ENCODE peak calls at places on chromosomes 6 and 20, in seven cellular contexts. Z is SJSA1; G is astrocyte of the spinal cord; W is PC-9; X is IMR-90; O is effector memory CD4-positive, alpha-beta T cell; N is naive thymus-derived CD4-positive, alpha-beta T cell. K is an unnamed sample.

GRCh38 chr6:151701820-151702562 is 105.5 kb upstream of the ESR1 start:
- DNase-seq in O (no peak), N (no peak), W (no peak), X (no peak), G (no peak), Z (no peak), K (no peak)

GRCh38 chr6:14038636-14039035 is 78.9 kb upstream of the CD83 start:
- DNase-seq in G (peak), Z (no peak), W (no peak), X (peak), O (no peak), N (no peak), K (no peak)

GRCh38 chr6:47405273-47405672 is 72.3 kb upstream of the CD2AP start:
- DNase-seq in W (peak), O (no peak), Z (no peak), G (no peak), X (no peak), N (no peak), K (no peak)

GRCh38 chr20:14569631-14570030 is 232.2 kb upstream of the FLRT3 start:
- DNase-seq in Z (no peak), G (no peak), O (no peak), W (no peak), X (no peak), N (no peak), K (no peak)

GRCh38 chr20:35502352-35502751 is 27.1 kb downstream of the C20orf173 start:
- DNase-seq in G (no peak), N (no peak), W (no peak), Z (no peak), O (no peak), X (no peak), K (no peak)

GRCh38 chr6:146200136-146200708 is 171.4 kb downstream of the GRM1 start:
- DNase-seq in N (no peak), X (no peak), O (no peak), Z (no peak), W (no peak), G (peak), K (no peak)

GRCh38 chr6:122838060-122838780 is 49.2 kb downstream of the SMPDL3A start:
- DNase-seq in W (no peak), X (peak), N (no peak), G (peak), O (no peak), Z (no peak), K (no peak)

GRCh38 chr20:33181482-33182093 is 13.6 kb downstream of the BPIFA2 start:
- DNase-seq in X (no peak), Z (no peak), N (no peak), O (no peak), W (no peak), G (no peak), K (no peak)

GRCh38 chr20:64063389-64064144 is 569 bp downstream of the TCEA2 start:
- DNase-seq in O (no peak), G (no peak), Z (no peak), N (no peak), W (no peak), X (no peak), K (no peak)

GRCh38 chr6:138078491-138078890 is 28.7 kb downstream of the PERP start:
- DNase-seq in W (no peak), Z (no peak), O (no peak), X (no peak), N (no peak), G (no peak), K (no peak)

GRCh38 chr6:137589067-137589848 is 95.1 kb upstream of the OLIG3 start:
- DNase-seq in G (peak), X (peak), O (peak), W (peak), N (peak), Z (peak), K (peak)

GRCh38 chr6:116173928-116174327 is 48.0 kb upstream of the COL10A1 start:
- DNase-seq in N (no peak), G (no peak), O (no peak), W (no peak), Z (no peak), X (no peak), K (no peak)

GRCh38 chr20:53611449-53611894 is 17.8 kb upstream of the ZNF217 start:
- DNase-seq in O (no peak), G (peak), X (peak), N (no peak), Z (peak), W (peak), K (peak)

GRCh38 chr6:22892452-22892851 is 323.1 kb downstream of the HDGFL1 start:
- DNase-seq in X (peak), W (peak), N (no peak), G (peak), Z (peak), O (no peak), K (peak)

GRCh38 chr20:46914789-46915359 is 20.2 kb downstream of the EYA2 start:
- DNase-seq in G (no peak), N (no peak), W (no peak), Z (no peak), X (peak), O (no peak), K (no peak)

GRCh38 chr20:61252601-61253263 is 671 bp downstream of the CDH4 start:
- DNase-seq in Z (no peak), X (peak), O (no peak), N (no peak), G (peak), W (no peak), K (no peak)
- H3K4me3 ChIP-seq in Z (peak), X (peak), O (no peak), N (no peak), G (peak), W (no peak), K (peak)

DNA sequence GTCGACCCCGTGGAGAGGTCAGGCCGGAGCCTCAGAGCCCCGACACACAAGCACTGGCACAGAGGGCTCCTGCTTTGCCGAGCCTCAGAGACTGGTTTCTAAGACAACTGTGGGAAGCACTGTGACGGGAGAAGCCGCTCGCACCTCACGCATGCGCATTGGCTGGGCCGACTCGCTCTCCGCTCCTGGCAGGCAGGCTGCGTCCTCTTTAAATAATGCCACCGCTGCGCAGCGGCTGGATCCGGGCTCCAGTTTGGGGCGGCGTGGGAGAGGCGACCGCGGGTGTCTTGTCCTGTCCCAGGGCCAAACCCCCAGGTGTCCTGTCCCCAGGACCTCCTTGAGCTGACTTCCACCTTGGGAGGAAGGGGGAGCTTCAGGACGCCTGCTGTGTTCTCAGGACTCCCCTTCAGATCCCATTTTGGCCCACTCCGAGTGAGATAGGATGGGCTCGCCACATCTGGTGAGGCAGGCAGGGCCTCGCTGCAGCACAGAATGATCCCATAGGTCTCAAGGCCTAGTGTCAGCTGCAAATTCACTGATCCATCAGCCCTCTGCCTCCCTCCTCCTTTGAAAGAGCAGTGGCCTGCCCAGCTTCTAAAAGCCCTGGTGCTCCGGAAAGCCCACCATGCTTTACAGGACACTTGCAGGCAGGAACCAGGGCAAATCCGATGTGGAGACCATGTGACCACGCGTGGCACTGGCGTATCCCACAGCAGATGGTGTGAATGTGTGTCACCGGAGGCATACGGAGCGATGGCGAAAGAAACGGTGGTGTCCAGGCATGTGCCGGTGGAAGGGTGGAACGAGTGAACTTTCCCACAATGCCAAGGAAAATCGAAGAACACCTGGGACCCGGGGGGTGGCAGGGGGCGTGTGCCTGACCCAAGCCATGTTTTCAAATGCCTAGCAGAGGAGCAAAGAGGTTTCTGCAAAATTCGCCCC is 169.3 kb upstream of the ZNF337 start:
- DNase-seq in W (peak), Z (peak), O (peak), N (peak), G (peak), X (peak), K (no peak)
- H3K4me3 ChIP-seq in W (peak), Z (peak), O (peak), N (peak), G (peak), X (no peak), K (peak)

GRCh38 chr6:135853986-135854385 is 2.5 kb downstream of the PDE7B start:
- DNase-seq in X (no peak), Z (no peak), G (no peak), N (no peak), O (no peak), W (no peak), K (no peak)

GRCh38 chr6:135852775-135853174 is 1.3 kb downstream of the PDE7B start:
- DNase-seq in G (peak), X (peak), N (no peak), Z (no peak), W (no peak), O (no peak), K (no peak)

GRCh38 chr6:135851442-135852271 is at the start of gene PDE7B:
- DNase-seq in N (peak), X (peak), G (peak), O (no peak), W (peak), Z (peak), K (peak)

GRCh38 chr6:135854799-135855198 is 3.3 kb downstream of the PDE7B start:
- DNase-seq in N (no peak), X (no peak), O (no peak), G (no peak), W (no peak), Z (no peak), K (no peak)

DNA sequence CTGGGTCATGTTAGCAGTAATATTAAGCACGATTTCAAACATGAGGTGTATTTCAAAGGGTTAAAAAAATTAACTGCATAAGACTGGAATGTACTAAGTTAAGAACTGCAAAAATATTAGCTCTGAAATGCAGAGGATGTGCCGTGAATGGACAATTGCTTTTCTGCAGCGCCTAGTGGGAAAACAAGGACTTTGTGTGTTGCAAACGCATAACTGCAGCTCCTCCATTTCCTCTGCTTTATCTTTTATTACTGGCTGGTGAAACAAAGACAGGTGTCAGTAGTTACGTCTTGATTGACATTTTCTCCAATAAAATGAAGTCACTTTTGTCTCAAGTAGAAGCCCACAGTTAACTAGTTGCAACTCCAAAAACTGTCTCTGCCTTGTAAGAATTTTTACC is 1.7 kb downstream of the PDE7B start:
- DNase-seq in X (peak), O (no peak), Z (no peak), W (no peak), G (peak), N (no peak), K (no peak)
- H3K4me3 ChIP-seq in X (peak), O (no peak), Z (no peak), W (no peak), G (peak), N (no peak), K (no peak)

GRCh38 chr6:162721404-162721687 is 6.2 kb downstream of the PRKN start:
- DNase-seq in X (no peak), G (no peak), N (no peak), O (no peak), Z (no peak), W (no peak), K (no peak)

GRCh38 chr6:162726997-162727346 is 594 bp downstream of the PRKN start:
- DNase-seq in X (no peak), G (peak), W (no peak), N (no peak), Z (no peak), O (no peak), K (no peak)

GRCh38 chr6:162719528-162719927 is 8.0 kb downstream of the PRKN start:
- DNase-seq in G (no peak), W (no peak), Z (no peak), O (no peak), N (no peak), X (no peak), K (no peak)

GRCh38 chr6:162727347-162728176 is at the start of the genes PACRG and PRKN:
- DNase-seq in X (peak), O (peak), G (peak), Z (peak), N (peak), W (peak), K (peak)

GRCh38 chr6:162722633-162723032 is 4.9 kb downstream of the PRKN start:
- DNase-seq in X (no peak), N (no peak), Z (no peak), O (no peak), W (no peak), G (no peak), K (no peak)
- H3K4me3 ChIP-seq in X (no peak), N (no peak), Z (no peak), O (no peak), W (no peak), G (no peak), K (no peak)

GRCh38 chr6:30101423-30101938 is 11.4 kb downstream of the TRIM31 start:
- DNase-seq in O (no peak), X (no peak), N (no peak), Z (no peak), W (peak), G (no peak), K (no peak)

GRCh38 chr6:30103630-30104179 is 9.2 kb downstream of the TRIM31 start:
- DNase-seq in N (no peak), X (no peak), G (no peak), Z (no peak), W (no peak), O (no peak), K (no peak)

GRCh38 chr6:30101939-30102700 is 10.8 kb downstream of the TRIM31 start:
- DNase-seq in W (peak), O (peak), Z (peak), X (peak), G (peak), N (peak), K (peak)

GRCh38 chr6:30100585-30101422 is 12.1 kb downstream of the TRIM31 start:
- DNase-seq in W (peak), O (no peak), X (no peak), G (no peak), Z (no peak), N (peak), K (no peak)

DNA sequence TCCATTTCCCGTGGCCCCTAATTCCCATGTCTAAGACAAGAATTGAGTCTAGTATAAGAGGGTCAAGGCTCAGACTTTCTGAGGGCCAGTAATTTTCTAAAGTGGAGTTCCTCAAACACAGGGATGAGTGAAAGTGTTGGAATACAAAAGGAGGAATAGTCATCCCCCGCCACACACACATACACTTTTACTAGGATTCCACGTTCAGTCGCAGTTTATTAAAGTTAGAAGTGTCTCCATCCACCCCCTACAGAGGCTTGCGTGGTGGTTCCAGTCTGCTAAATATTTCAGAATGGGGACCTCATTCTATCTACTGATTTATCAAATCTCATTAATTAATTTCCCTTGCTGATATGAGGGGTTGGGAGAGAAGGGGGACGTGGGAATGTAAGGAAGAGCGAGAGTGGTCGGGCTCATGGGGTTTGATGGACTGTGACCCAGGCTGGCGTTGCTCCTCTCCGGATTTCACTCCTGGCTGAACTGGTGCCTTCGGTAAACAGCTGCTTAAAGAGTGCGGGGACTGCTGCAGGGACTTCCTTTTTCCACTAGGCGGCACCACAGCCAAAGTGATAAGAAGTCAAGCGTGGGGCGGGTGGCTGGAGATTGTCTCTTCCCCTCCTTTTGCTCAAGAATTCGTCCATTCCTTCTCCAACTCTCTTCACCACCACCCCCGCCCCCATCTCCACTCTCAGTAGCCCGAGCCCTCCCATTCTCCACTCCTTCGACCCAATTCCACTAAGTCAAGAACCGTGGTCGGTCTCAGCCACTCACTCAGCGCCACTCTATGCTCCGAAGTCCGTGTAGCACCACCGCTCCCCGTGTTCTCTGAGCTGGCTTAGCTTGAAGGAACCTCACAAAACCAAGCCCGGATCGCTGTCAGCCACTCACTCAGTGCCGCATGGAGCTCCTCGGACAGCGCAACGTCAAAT is 9.9 kb downstream of the TRIM31 start:
- DNase-seq in G (peak), X (peak), N (peak), W (peak), O (peak), Z (peak), K (peak)
- H3K4me3 ChIP-seq in G (peak), X (peak), N (peak), W (peak), O (peak), Z (peak), K (peak)

GRCh38 chr6:46015119-46015968 is at the start of gene CLIC5:
- DNase-seq in X (no peak), O (no peak), N (no peak), Z (no peak), W (peak), G (no peak), K (no peak)
- H3K4me3 ChIP-seq in X (no peak), O (peak), N (peak), Z (peak), W (peak), G (peak), K (no peak)

K was measured in HFF-Myc.